ENCODE peak calls at places on chromosomes 6 and 20, in four cellular contexts. P, I, S and F are unnamed samples.

GRCh38 chr6:89360415-89360999 is 8.0 kb upstream of the UBE2J1 start:
- DNase-seq in P (no peak), I (no peak), S (no peak), F (no peak)

GRCh38 chr6:38018755-38019165 is 199.2 kb downstream of the ZFAND3 start:
- DNase-seq in P (no peak), I (no peak), S (no peak), F (peak)

GRCh38 chr6:106751501-106752252 is 122.3 kb downstream of the QRSL1 start:
- DNase-seq in P (no peak), I (no peak), S (no peak), F (no peak)

GRCh38 chr6:51753635-51754034 is 333.8 kb downstream of the PKHD1 start:
- DNase-seq in P (no peak), I (no peak), S (no peak), F (peak)

GRCh38 chr20:3842332-3842930 is 4.2 kb upstream of the MAVS start:
- DNase-seq in P (no peak), I (no peak), S (no peak), F (no peak)

GRCh38 chr6:141354191-141354950 is 778.4 kb upstream of the GJE1 start:
- DNase-seq in P (no peak), I (no peak), S (no peak), F (peak)

GRCh38 chr20:43515628-43516027 is 8.1 kb downstream of the L3MBTL1 start:
- DNase-seq in P (no peak), I (no peak), S (no peak), F (no peak)

GRCh38 chr6:13280253-13280652 is 48.1 kb downstream of the TBC1D7 start:
- DNase-seq in P (no peak), I (no peak), S (no peak), F (no peak)

GRCh38 chr6:73339340-73339739 is 14.7 kb downstream of the DPPA5 start:
- DNase-seq in P (no peak), I (no peak), S (no peak), F (no peak)

GRCh38 chr6:150806790-150807189 is 58.7 kb upstream of the MTHFD1L start:
- DNase-seq in P (no peak), I (no peak), S (no peak), F (no peak)

GRCh38 chr6:30112402-30113376 is at the start of gene TRIM31:
- DNase-seq in P (no peak), I (no peak), S (no peak), F (no peak)